ENCODE peak calls at places on chromosomes 1 and 21, in four cellular contexts. One of them, this sample, is unnamed.

GRCh38 chr1:26697441-26697977 is 1.7 kb downstream of the ARID1A start:
- DNase-seq in adrenal gland: no peak
- DNase-seq in brain microvascular endothelial cell: no peak
- DNase-seq in thoracic aorta: no peak
- DNase-seq in this sample: no peak

GRCh38 chr1:118148034-118148433 is 37.0 kb downstream of the SPAG17 start:
- DNase-seq in adrenal gland: no peak
- DNase-seq in thoracic aorta: no peak
- DNase-seq in brain microvascular endothelial cell: peak
- DNase-seq in this sample: no peak

GRCh38 chr1:31658721-31659120 is 14.0 kb upstream of the PEF1 start:
- DNase-seq in adrenal gland: no peak
- DNase-seq in brain microvascular endothelial cell: peak
- DNase-seq in thoracic aorta: no peak
- DNase-seq in this sample: no peak

GRCh38 chr1:91828007-91828321 is 58.0 kb downstream of the TGFBR3 start:
- DNase-seq in adrenal gland: no peak
- DNase-seq in thoracic aorta: no peak
- DNase-seq in brain microvascular endothelial cell: no peak
- DNase-seq in this sample: no peak

GRCh38 chr1:58456470-58456869 is 90.1 kb downstream of the OMA1 start:
- DNase-seq in thoracic aorta: no peak
- DNase-seq in brain microvascular endothelial cell: no peak
- DNase-seq in adrenal gland: no peak
- DNase-seq in this sample: no peak

GRCh38 chr1:52238887-52239707 is 97.2 kb downstream of the ZFYVE9 start:
- DNase-seq in thoracic aorta: no peak
- DNase-seq in brain microvascular endothelial cell: no peak
- DNase-seq in adrenal gland: no peak
- DNase-seq in this sample: no peak

GRCh38 chr1:23417570-23417969 is 7.0 kb downstream of the TCEA3 start:
- DNase-seq in brain microvascular endothelial cell: no peak
- DNase-seq in adrenal gland: peak
- DNase-seq in thoracic aorta: no peak
- DNase-seq in this sample: peak

GRCh38 chr1:35390600-35391494 is 122.3 kb downstream of the ZMYM4 start:
- DNase-seq in thoracic aorta: no peak
- DNase-seq in adrenal gland: no peak
- DNase-seq in brain microvascular endothelial cell: no peak
- DNase-seq in this sample: no peak

GRCh38 chr1:163346326-163346870 is 24.6 kb downstream of the NUF2 start:
- DNase-seq in brain microvascular endothelial cell: peak
- DNase-seq in thoracic aorta: no peak
- DNase-seq in adrenal gland: no peak
- DNase-seq in this sample: no peak

GRCh38 chr1:225617479-225617878 is 35.4 kb downstream of the ENAH start:
- DNase-seq in adrenal gland: no peak
- DNase-seq in brain microvascular endothelial cell: no peak
- DNase-seq in thoracic aorta: no peak
- DNase-seq in this sample: no peak

GRCh38 chr21:45897191-45898027 is 84.2 kb upstream of the COL6A1 start:
- DNase-seq in thoracic aorta: no peak
- DNase-seq in adrenal gland: no peak
- DNase-seq in brain microvascular endothelial cell: no peak
- DNase-seq in this sample: peak

GRCh38 chr21:39077816-39078215 is 105.4 kb downstream of the PSMG1 start:
- DNase-seq in thoracic aorta: no peak
- DNase-seq in adrenal gland: no peak
- DNase-seq in brain microvascular endothelial cell: no peak
- DNase-seq in this sample: no peak

GRCh38 chr1:167345386-167345733 is 124.7 kb downstream of the POU2F1 start:
- DNase-seq in adrenal gland: no peak
- DNase-seq in brain microvascular endothelial cell: no peak
- DNase-seq in thoracic aorta: no peak
- DNase-seq in this sample: no peak

GRCh38 chr1:54407201-54407956 is 1.2 kb upstream of the SSBP3 start:
- DNase-seq in thoracic aorta: peak
- DNase-seq in brain microvascular endothelial cell: peak
- DNase-seq in adrenal gland: peak
- DNase-seq in this sample: peak

GRCh38 chr1:54408701-54409066 is 2.5 kb upstream of the SSBP3 start:
- DNase-seq in adrenal gland: no peak
- DNase-seq in brain microvascular endothelial cell: no peak
- DNase-seq in thoracic aorta: no peak
- DNase-seq in this sample: no peak

GRCh38 chr1:54409156-54410142 is 3.3 kb upstream of the SSBP3 start:
- DNase-seq in adrenal gland: no peak
- DNase-seq in brain microvascular endothelial cell: no peak
- DNase-seq in thoracic aorta: no peak
- DNase-seq in this sample: no peak

GRCh38 chr1:54406339-54407181 is at the start of gene SSBP3:
- DNase-seq in thoracic aorta: peak
- DNase-seq in brain microvascular endothelial cell: peak
- DNase-seq in adrenal gland: peak
- DNase-seq in this sample: peak

DNA sequence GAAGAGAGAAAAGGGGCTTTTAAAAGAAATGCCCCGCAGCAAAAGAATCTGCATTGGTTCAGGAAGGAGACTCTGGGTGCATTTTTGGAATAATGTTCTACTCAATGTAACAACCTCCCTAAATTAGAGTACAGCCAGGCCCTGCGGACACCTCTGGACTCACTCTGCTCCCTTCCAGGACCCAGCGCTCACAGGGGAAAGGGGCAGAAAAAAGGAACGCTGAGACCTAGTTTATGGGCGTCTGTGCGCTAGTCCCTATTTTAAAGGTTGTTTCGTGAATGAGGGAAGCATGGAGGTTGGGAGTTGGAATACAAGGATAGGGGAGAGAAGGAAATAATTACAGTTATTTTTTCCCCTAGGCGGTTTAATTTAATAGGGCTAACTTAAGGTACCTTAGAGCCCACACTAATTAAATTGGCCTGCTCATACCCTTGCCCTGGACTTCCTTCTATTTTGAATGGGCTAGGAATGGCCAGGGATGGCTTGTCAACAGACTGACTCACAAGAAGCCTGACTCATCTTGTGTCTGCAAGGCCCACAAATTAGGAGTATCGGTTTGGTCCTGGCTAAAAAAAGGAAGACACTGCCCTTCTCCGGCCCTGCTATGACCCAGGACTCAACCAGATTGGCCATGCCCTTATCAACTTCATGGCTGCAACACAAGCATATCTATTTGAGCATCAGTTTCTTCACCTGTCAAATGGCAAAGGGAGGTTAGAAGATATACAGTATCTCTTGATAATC is 1.9 kb upstream of the SSBP3 start:
- DNase-seq in thoracic aorta: no peak
- DNase-seq in brain microvascular endothelial cell: peak
- DNase-seq in adrenal gland: peak
- DNase-seq in this sample: no peak
- H3K4me3 ChIP-seq in thoracic aorta: peak
- H3K4me3 ChIP-seq in brain microvascular endothelial cell: peak
- H3K4me3 ChIP-seq in adrenal gland: no peak
- H3K4me3 ChIP-seq in this sample: peak

GRCh38 chr1:13749543-13750307 is 49.7 kb downstream of the PRDM2 start:
- DNase-seq in adrenal gland: peak
- DNase-seq in brain microvascular endothelial cell: no peak
- DNase-seq in thoracic aorta: peak
- DNase-seq in this sample: peak

GRCh38 chr1:13751985-13752384 is 52.0 kb downstream of the PRDM2 start:
- DNase-seq in brain microvascular endothelial cell: no peak
- DNase-seq in adrenal gland: no peak
- DNase-seq in thoracic aorta: no peak
- DNase-seq in this sample: no peak

GRCh38 chr1:13751458-13751871 is 51.5 kb downstream of the PRDM2 start:
- DNase-seq in adrenal gland: no peak
- DNase-seq in thoracic aorta: no peak
- DNase-seq in brain microvascular endothelial cell: no peak
- DNase-seq in this sample: no peak

GRCh38 chr1:13746342-13746741 is 46.4 kb downstream of the PRDM2 start:
- DNase-seq in adrenal gland: no peak
- DNase-seq in brain microvascular endothelial cell: no peak
- DNase-seq in thoracic aorta: no peak
- DNase-seq in this sample: no peak

GRCh38 chr1:13748610-13749505 is 48.9 kb downstream of the PRDM2 start:
- DNase-seq in adrenal gland: peak
- DNase-seq in thoracic aorta: peak
- DNase-seq in brain microvascular endothelial cell: peak
- DNase-seq in this sample: peak
- TF ChIP-seq CTCF in adrenal gland: no peak
- TF ChIP-seq CTCF in thoracic aorta: no peak
- TF ChIP-seq CTCF in brain microvascular endothelial cell: no peak
- TF ChIP-seq CTCF in this sample: peak

DNA sequence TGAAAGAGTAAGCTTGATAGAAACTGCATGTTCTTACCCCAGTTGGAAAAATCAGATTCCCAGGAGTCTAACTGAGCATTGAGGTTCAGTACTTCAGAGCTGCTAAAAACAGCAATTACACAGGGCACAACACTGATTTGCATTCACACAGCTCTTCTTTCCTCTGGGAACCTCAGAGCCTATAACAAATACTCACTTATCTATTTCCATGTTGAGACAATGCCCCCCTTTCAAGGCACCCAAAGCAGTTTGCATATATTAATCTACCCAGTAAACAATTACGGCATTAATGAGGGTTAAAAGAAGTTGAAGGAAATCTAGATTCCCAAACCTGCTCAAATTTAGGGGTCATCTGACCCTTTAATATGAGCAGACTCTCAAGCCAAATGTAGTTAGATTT is 126.9 kb upstream of the SLC35F3 start:
- DNase-seq in thoracic aorta: no peak
- DNase-seq in adrenal gland: no peak
- DNase-seq in brain microvascular endothelial cell: no peak
- DNase-seq in this sample: no peak
- H3K27ac ChIP-seq in thoracic aorta: no peak
- H3K27ac ChIP-seq in adrenal gland: no peak
- H3K27ac ChIP-seq in brain microvascular endothelial cell: no peak
- H3K27ac ChIP-seq in this sample: no peak

GRCh38 chr21:29304577-29304976 is 5.9 kb downstream of the BACH1 start:
- DNase-seq in brain microvascular endothelial cell: no peak
- DNase-seq in thoracic aorta: no peak
- DNase-seq in adrenal gland: no peak
- DNase-seq in this sample: no peak
- H3K4me3 ChIP-seq in brain microvascular endothelial cell: no peak
- H3K4me3 ChIP-seq in thoracic aorta: no peak
- H3K4me3 ChIP-seq in adrenal gland: no peak
- H3K4me3 ChIP-seq in this sample: no peak

DNA sequence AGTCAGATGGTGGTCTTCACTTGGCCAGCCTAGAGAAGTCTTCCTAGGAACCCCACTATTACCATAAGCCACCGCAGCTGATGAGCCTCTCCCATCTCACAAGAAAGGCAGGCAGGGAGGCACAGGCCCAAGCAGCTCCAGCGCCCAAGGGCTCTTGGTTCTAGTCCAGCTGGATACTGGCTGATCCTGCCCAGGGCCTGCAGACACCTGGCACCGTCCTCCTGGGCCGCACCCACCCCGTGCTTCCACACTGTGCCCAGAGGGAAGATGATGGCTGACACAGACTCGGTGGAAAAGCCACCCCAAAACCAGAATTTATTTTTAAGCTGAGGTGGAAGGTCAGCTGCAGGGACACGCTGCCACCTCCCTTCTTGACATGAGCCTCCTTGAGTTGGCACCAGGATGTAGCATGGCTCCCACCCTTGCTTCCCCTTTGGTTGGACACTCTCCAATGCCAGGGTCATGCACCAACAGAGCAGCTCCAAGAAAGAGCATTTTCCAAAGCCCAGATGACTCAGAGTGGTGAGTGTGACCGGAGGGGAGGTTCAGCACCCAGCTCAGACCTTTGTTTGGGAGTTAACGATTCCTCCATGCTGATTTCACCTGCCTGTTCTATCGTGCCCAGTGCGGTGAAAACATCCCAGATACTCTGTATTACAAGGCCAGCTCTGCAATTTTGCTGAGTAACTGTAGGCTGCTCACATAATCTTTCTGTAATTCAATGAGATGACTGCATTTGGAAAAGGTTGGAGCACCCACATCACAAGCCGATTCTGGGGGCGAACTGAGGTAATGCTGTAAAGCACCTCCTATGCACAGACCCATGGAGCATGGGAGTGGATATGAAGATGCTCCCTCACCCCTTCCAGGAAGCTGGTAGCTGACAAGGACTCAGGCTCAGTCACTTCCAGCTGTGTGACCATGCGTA is 63.1 kb upstream of the SLC2A1 start:
- DNase-seq in thoracic aorta: no peak
- DNase-seq in adrenal gland: no peak
- DNase-seq in brain microvascular endothelial cell: no peak
- DNase-seq in this sample: no peak
- TF ChIP-seq CTCF in thoracic aorta: no peak
- TF ChIP-seq CTCF in adrenal gland: no peak
- TF ChIP-seq CTCF in brain microvascular endothelial cell: no peak
- TF ChIP-seq CTCF in this sample: no peak

GRCh38 chr1:45585496-45586075 is 1.7 kb downstream of the NASP start:
- DNase-seq in adrenal gland: no peak
- DNase-seq in thoracic aorta: no peak
- DNase-seq in brain microvascular endothelial cell: no peak
- DNase-seq in this sample: no peak
- H3K27ac ChIP-seq in adrenal gland: peak
- H3K27ac ChIP-seq in thoracic aorta: peak
- H3K27ac ChIP-seq in brain microvascular endothelial cell: peak
- H3K27ac ChIP-seq in this sample: peak

GRCh38 chr1:161175771-161176453 is 1.4 kb downstream of the B4GALT3 start:
- DNase-seq in brain microvascular endothelial cell: no peak
- DNase-seq in thoracic aorta: no peak
- DNase-seq in adrenal gland: no peak
- DNase-seq in this sample: no peak
- H3K4me3 ChIP-seq in brain microvascular endothelial cell: peak
- H3K4me3 ChIP-seq in thoracic aorta: peak
- H3K4me3 ChIP-seq in adrenal gland: peak
- H3K4me3 ChIP-seq in this sample: peak

GRCh38 chr1:29032839-29033238 is 90.9 kb downstream of the TMEM200B start:
- DNase-seq in brain microvascular endothelial cell: no peak
- DNase-seq in thoracic aorta: no peak
- DNase-seq in adrenal gland: no peak
- DNase-seq in this sample: no peak
- TF ChIP-seq CTCF in brain microvascular endothelial cell: no peak
- TF ChIP-seq CTCF in thoracic aorta: no peak
- TF ChIP-seq CTCF in adrenal gland: no peak
- TF ChIP-seq CTCF in this sample: no peak